ENCODE peak calls at places on chromosomes 2 and 18, in five cellular contexts. M is MM.1S, I is PC-9, V is lower lobe of right lung, C is mucosa of descending colon. J is an unnamed sample. For H3K36me3 and H3K4me1, the result is how much of the 10 kb centered on the place peaks cover.

GRCh38 chr18:68841301-68841700 is 43.4 kb downstream of the CCDC102B start:
- DNase-seq in I (no peak), M (no peak), V (no peak), C (no peak), J (no peak)

GRCh38 chr2:124283090-124283489 is 258.0 kb downstream of the CNTNAP5 start:
- DNase-seq in C (no peak), M (no peak), I (no peak), V (no peak), J (no peak)

GRCh38 chr2:3097804-3098203 is 279.8 kb downstream of the EIPR1 start:
- DNase-seq in I (no peak), C (no peak), V (no peak), M (no peak), J (no peak)

GRCh38 chr2:74836675-74837401 is 2.9 kb downstream of the HK2 start:
- DNase-seq in I (no peak), V (no peak), C (no peak), M (no peak), J (no peak)

GRCh38 chr18:24270937-24271380 is 126.7 kb downstream of the OSBPL1A start:
- DNase-seq in M (no peak), I (no peak), C (no peak), V (no peak), J (no peak)

GRCh38 chr2:222358876-222359275 is 60.1 kb upstream of the PAX3 start:
- DNase-seq in I (peak), M (no peak), V (peak), C (no peak), J (no peak)

GRCh38 chr2:27322301-27322765 is 564 bp downstream of the MPV17 start:
- DNase-seq in I (peak), C (peak), M (no peak), V (peak), J (peak)

GRCh38 chr18:49277395-49278036 is 182.9 kb downstream of the DYM start:
- DNase-seq in I (no peak), C (no peak), M (no peak), V (no peak), J (no peak)

GRCh38 chr2:236852100-236852976 is 233.4 kb upstream of the COPS8 start:
- DNase-seq in I (no peak), M (no peak), V (no peak), C (no peak), J (no peak)

GRCh38 chr2:69652206-69652605 is 8.7 kb upstream of the AAK1 start:
- DNase-seq in V (no peak), I (peak), C (peak), M (no peak), J (no peak)

GRCh38 chr2:63861220-63861822 is 19.6 kb downstream of the UGP2 start:
- DNase-seq in I (no peak), V (no peak), M (peak), C (peak), J (peak)

GRCh38 chr18:63322908-63323634 is 3.5 kb upstream of the BCL2 start:
- DNase-seq in M (peak), V (no peak), C (peak), I (peak), J (peak)

GRCh38 chr2:70089220-70089945 is 2.1 kb downstream of the PCBP1 start:
- DNase-seq in V (no peak), I (peak), M (peak), C (no peak), J (no peak)

GRCh38 chr2:71780162-71780561 is 326.8 kb downstream of the DYSF start:
- DNase-seq in M (no peak), C (no peak), V (no peak), I (no peak), J (no peak)

GRCh38 chr2:69998761-69999160 is 37.3 kb upstream of the ASPRV1 start:
- DNase-seq in M (no peak), C (no peak), V (no peak), I (no peak), J (no peak)

GRCh38 chr18:23363865-23364570 is 89.1 kb upstream of the RIOK3 start:
- DNase-seq in V (no peak), M (no peak), I (no peak), C (no peak), J (no peak)

GRCh38 chr2:119316066-119316465 is 50.6 kb downstream of the C2orf76 start:
- DNase-seq in I (no peak), V (no peak), M (no peak), C (no peak), J (no peak)

GRCh38 chr2:240896394-240896793 is 438 bp upstream of the MAB21L4 start:
- DNase-seq in M (no peak), V (no peak), I (no peak), C (no peak), J (no peak)

GRCh38 chr2:241772063-241772499 is 4.5 kb upstream of the GAL3ST2 start:
- DNase-seq in M (peak), V (no peak), I (no peak), C (no peak), J (no peak)

GRCh38 chr18:61333271-61333745 is at the start of gene CDH20:
- DNase-seq in M (no peak), V (no peak), C (no peak), I (no peak), J (no peak)

GRCh38 chr2:120638450-120638849 is 97.2 kb upstream of the GLI2 start:
- DNase-seq in I (no peak), V (no peak), C (no peak), M (no peak), J (no peak)

GRCh38 chr2:166335284-166335683 is 40.5 kb downstream of the SCN9A start:
- DNase-seq in V (no peak), I (no peak), M (no peak), C (no peak), J (no peak)

GRCh38 chr2:10218036-10218435 is 84.7 kb upstream of the HPCAL1 start:
- DNase-seq in V (peak), C (no peak), M (no peak), I (no peak), J (no peak)

GRCh38 chr2:104841694-104842093 is 12.2 kb upstream of the POU3F3 start:
- DNase-seq in C (no peak), I (no peak), M (no peak), V (no peak), J (no peak)

GRCh38 chr2:64359892-64360657 is 93.9 kb upstream of the LGALSL start:
- DNase-seq in V (peak), C (peak), M (peak), I (peak), J (peak)

GRCh38 chr18:76491801-76492668 is 3.0 kb downstream of the ZNF516 start:
- DNase-seq in C (peak), I (no peak), V (peak), M (no peak), J (peak)

GRCh38 chr2:144402282-144402681 is 117.6 kb downstream of the ZEB2 start:
- DNase-seq in M (no peak), C (no peak), V (peak), I (no peak), J (no peak)

GRCh38 chr18:27604583-27604982 is 419.5 kb upstream of the CHST9 start:
- DNase-seq in I (no peak), V (no peak), M (no peak), C (no peak), J (no peak)

GRCh38 chr2:56055405-56055804 is 128.4 kb upstream of the CCDC85A start:
- DNase-seq in M (no peak), I (no peak), C (no peak), V (no peak), J (no peak)

GRCh38 chr2:152950125-152950524 is 231.7 kb downstream of the ARL6IP6 start:
- DNase-seq in I (no peak), C (peak), M (no peak), V (no peak), J (no peak)

GRCh38 chr18:59718108-59719057 is 21.2 kb upstream of the CCBE1 start:
- DNase-seq in M (no peak), C (no peak), I (peak), V (no peak), J (no peak)

GRCh38 chr2:64562148-64562784 is 38.1 kb downstream of the AFTPH start:
- DNase-seq in V (no peak), M (peak), C (no peak), I (no peak), J (no peak)

GRCh38 chr2:24957221-24957620 is 14.5 kb downstream of the DNAJC27 start:
- DNase-seq in C (no peak), V (no peak), M (no peak), I (no peak), J (no peak)

GRCh38 chr2:24959761-24960160 is 12.0 kb downstream of the DNAJC27 start:
- DNase-seq in I (no peak), C (peak), M (no peak), V (no peak), J (no peak)

GRCh38 chr2:24958411-24958935 is 13.3 kb downstream of the DNAJC27 start:
- DNase-seq in M (no peak), V (no peak), C (no peak), I (no peak), J (no peak)

GRCh38 chr2:24955232-24955631 is 16.5 kb downstream of the DNAJC27 start:
- DNase-seq in C (no peak), M (no peak), V (no peak), I (no peak), J (no peak)

DNA sequence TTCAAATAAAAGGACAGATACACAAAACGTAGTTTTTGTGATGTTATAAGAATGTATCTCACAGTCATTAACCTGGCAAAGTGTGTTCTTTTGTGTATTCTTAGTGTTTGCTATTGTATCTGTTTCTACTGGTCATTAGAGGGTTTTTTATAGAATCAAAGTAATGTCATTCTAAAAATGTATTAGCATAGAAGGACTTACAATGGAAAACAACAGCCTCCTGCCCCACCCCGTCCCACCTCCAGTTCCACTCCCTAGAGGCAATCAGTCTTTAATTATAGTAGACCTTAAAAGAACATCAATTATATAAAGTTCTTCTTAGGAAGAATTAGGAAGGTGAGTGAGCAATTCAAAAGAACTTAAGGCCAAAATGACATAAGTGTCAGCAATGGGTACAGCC is 13.8 kb downstream of the DNAJC27 start:
- DNase-seq in I (no peak), V (no peak), C (no peak), M (no peak), J (no peak)
- H3K36me3 ChIP-seq in I (under half), V (half or more), C (under half), M (under half), J (under half)

DNA sequence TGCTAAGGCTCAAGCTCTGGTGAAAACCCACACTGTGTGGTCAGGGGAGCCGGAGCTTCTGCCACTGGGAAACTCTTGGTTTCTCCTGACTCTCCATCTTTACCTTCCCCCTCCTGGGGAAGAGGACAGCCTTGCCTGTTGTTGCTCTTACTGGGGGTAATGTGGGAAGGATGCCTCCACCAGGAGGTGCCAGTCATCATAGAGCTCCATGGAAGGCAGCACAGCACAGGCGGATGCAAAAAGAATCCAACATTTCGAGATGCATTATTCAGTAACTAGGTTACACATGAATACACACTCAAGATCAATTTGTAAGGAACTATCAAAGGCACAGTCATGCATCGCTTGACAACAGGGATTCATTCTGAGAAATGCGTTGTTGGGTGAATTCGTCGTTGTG is 322.6 kb downstream of the AFF3 start:
- DNase-seq in C (no peak), I (no peak), M (no peak), V (no peak), J (no peak)
- TF ChIP-seq CTCF in C (no peak), I (no peak), M (no peak), V (no peak), J (no peak)

GRCh38 chr2:200380139-200380561 is 73.7 kb downstream of the SPATS2L start:
- DNase-seq in M (no peak), C (no peak), I (no peak), V (no peak), J (no peak)
- H3K4me1 ChIP-seq in M (half or more), C (half or more), I (half or more), V (half or more), J (under half)

GRCh38 chr2:208315081-208315788 is 49.2 kb downstream of the PIKFYVE start:
- DNase-seq in V (no peak), M (no peak), I (no peak), C (no peak), J (no peak)
- H3K36me3 ChIP-seq in V (half or more), M (under half), I (under half), C (under half), J (under half)

DNA sequence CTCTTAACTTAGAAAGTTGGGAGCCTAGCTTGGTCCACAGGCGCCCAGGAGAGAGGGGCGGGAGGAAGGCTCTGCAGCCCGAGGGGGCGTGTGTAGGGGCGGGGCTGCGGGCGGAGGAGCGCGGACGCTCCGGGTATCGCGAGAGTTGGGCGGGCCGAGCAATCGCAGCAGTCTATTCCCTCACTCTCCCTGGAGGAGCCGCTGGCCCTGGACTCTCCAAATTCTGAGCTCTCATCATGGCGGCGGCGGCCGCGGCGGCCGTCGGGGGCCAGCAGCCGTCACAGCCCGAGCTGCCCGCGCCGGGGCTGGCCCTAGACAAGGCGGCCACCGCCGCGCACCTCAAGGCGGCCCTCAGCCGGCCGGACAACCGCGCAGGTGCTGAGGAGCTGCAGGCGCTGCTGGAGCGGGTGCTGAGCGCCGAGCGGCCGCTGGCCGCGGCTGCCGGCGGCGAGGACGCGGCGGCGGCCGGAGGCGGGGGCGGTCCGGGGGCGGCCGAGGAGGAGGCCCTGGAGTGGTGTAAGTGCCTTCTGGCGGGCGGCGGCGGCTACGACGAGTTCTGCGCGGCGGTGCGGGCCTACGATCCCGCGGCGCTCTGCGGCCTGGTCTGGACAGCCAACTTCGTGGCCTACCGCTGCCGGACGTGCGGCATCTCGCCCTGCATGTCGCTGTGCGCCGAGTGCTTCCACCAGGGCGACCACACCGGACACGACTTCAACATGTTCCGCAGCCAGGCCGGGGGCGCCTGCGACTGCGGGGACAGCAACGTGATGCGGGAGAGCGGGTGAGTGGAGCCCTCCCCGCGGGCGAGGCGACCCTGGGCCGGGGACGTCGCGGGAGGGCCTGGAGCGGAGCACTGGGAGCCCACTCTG is at the start of gene UBR3:
- DNase-seq in V (peak), M (peak), I (peak), C (peak), J (peak)
- TF ChIP-seq CTCF in V (peak), M (no peak), I (no peak), C (no peak), J (no peak)

DNA sequence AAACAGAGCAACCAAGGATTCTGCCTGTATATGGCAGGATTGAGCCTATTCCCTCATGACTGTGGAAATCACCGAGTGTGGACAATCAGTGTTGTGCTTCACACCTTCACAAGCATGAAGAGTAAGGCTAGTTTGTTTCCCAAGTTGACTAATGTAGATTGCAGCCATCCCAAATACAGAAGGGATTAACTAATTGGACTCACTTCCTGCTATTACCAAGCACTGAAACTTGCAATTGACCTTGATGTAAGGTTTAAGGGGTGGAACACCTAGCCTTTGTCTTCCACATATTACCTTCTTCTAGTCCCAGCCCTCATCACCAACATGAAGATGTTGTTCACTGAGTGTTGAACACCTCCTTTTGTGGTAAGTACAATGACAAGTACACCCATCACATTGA is 120.9 kb upstream of the RND3 start:
- DNase-seq in V (no peak), M (no peak), I (no peak), C (no peak), J (no peak)
- H3K4me1 ChIP-seq in V (under half), M (under half), I (under half), C (under half), J (under half)

GRCh38 chr2:199064201-199064600 is 393.5 kb downstream of the SATB2 start:
- DNase-seq in C (no peak), M (no peak), I (no peak), V (no peak), J (no peak)
- H3K36me3 ChIP-seq in C (under half), M (under half), I (under half), V (under half), J (under half)

J was measured in ovary.